ENCODE peak calls at places on chromosomes 11 and 22, in five cellular contexts. Z is PC-9, C is heart left ventricle, X is AG04450, W is GM12865. U is an unnamed sample.
A peak's percentile ranks its signal among the peaks of the same experiment; 100 is the strongest.

GRCh38 chr11:126538071-126538470 is 182.6 kb downstream of the ST3GAL4 start:
- DNase-seq in W (no peak), Z (no peak), C (no peak), X (no peak), U (no peak)

GRCh38 chr11:94948070-94948617 is 25.2 kb downstream of the CWC15 start:
- DNase-seq in Z (no peak), X (no peak), W (no peak), C (no peak), U (peak; percentile 49)

GRCh38 chr11:68978626-68978930 is 2.2 kb downstream of the MRGPRD start:
- DNase-seq in C (no peak), Z (no peak), X (no peak), W (no peak), U (no peak)

GRCh38 chr22:36334081-36334831 is 53.5 kb downstream of the MYH9 start:
- DNase-seq in W (no peak), C (peak; percentile 52), X (no peak), Z (peak; percentile 35), U (no peak)

GRCh38 chr11:119759324-119759723 is 30.3 kb upstream of the NECTIN1 start:
- DNase-seq in W (peak; percentile 13), C (no peak), Z (peak; percentile 31), X (no peak), U (no peak)

GRCh38 chr22:36253523-36254490 is 874 bp downstream of the APOL1 start:
- DNase-seq in C (no peak), X (no peak), W (no peak), Z (no peak), U (no peak)

GRCh38 chr11:113006916-113007445 is 45.8 kb downstream of the NCAM1 start:
- DNase-seq in Z (no peak), W (no peak), X (no peak), C (no peak), U (no peak)

GRCh38 chr22:19721486-19722172 is 1.7 kb upstream of the GP1BB start:
- DNase-seq in Z (no peak), X (no peak), C (no peak), W (no peak), U (no peak)

GRCh38 chr22:23113067-23113846 is 28.5 kb downstream of the RSPH14 start:
- DNase-seq in W (peak; percentile 24), X (peak; percentile 11), C (peak; percentile 34), Z (no peak), U (peak; percentile 62)

GRCh38 chr11:60782393-60783140 is 2.6 kb upstream of the MS4A10 start:
- DNase-seq in W (no peak), Z (no peak), C (no peak), X (no peak), U (no peak)

DNA sequence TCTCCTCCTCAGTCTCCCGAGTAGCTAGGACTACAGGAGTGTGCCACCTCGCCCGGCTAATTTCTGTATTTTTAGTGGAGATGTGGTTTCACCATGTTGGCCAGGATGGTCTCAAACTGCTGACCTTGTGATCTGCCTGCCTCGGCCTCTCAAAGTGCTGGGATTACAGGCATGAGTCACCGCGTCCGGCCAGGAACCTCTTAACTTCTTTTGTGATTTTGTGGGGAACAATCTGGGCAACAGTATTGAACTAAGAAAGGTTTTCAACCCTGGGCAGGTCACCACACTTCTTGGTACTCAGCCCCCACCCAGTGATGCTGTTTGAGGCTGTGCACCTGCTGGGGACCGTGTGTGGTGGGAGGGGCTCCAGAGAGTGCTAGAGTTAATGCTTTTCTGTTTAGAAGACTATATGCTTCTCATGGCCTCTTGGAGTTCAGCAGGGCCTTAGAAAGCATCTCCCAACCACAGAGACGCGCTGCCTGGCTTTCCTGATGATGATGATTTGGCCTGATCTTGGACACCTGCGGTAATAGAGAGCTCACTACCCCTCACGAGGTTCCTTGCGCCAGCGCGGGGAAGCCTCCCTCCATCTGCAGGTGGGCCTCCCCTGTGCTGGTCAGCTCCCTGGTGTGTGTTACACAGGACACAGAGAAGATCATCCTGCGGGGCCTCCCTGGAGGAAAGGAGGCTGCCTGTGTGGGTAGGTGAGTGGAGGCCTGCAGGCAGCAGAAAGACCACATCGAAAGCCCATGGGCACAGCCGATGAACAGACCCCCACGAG is 1.2 kb downstream of the DENND6B start:
- DNase-seq in W (no peak), Z (no peak), C (peak; percentile 17), X (no peak), U (no peak)
- H3K4me3 ChIP-seq in W (no peak overlapping the region), Z (peak overlapping the region; percentile 92), C (no peak overlapping the region), X (peak overlapping the region; percentile 62), U (peak overlapping the region; percentile 62)

GRCh38 chr22:30823015-30823370 is 128.3 kb downstream of the OSBP2 start:
- DNase-seq in C (no peak), Z (no peak), W (no peak), X (no peak), U (no peak)
- H3K4me3 ChIP-seq in C (no peak overlapping the region), Z (no peak overlapping the region), W (no peak overlapping the region), X (no peak overlapping the region), U (peak overlapping the region; percentile 54)

DNA sequence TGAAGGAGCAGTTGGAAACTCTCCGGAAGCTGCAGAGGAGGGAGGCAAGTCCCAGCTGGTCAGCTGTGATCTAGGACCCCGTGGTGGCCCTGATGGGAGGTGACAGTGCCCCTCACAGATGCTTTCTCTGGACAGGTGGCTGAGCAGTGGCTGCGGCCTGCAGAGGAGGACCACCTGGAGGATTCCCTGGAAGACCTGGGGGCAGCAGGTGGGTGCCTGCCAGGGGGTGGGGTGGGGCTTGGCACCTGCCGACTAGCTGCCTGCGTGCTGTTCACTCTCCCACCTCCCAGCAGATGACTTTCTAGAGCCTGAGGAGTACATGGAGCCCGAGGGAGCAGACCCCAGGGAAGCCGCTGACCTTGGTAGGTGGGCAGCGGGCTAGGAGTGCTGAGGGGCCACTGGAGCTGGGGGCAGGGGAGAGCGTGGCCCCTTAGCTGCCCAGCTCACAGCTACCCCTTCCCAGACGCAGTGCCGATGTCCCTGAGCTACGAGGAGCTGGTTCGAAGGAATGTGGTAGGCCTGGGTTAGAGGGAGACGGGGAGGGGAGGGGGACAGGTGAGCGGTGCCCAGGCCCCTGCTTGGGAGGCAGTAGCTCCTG is 3.1 kb downstream of the SCO2 start:
- DNase-seq in X (no peak), W (no peak), C (peak; percentile 13), Z (no peak), U (no peak)
- H3K4me3 ChIP-seq in X (no peak overlapping the region), W (no peak overlapping the region), C (no peak overlapping the region), Z (no peak overlapping the region), U (no peak overlapping the region)

GRCh38 chr11:65591939-65592814 is 3.4 kb downstream of the KCNK7 start:
- DNase-seq in W (no peak), X (no peak), C (no peak), Z (no peak), U (no peak)
- H3K4me3 ChIP-seq in W (no peak overlapping the region), X (no peak overlapping the region), C (no peak overlapping the region), Z (no peak overlapping the region), U (no peak overlapping the region)

GRCh38 chr11:62105611-62106245 is 18.1 kb upstream of the INCENP start:
- DNase-seq in Z (no peak), C (no peak), X (no peak), W (no peak), U (no peak)
- H3K4me3 ChIP-seq in Z (no peak overlapping the region), C (no peak overlapping the region), X (peak overlapping the region; percentile 26), W (no peak overlapping the region), U (no peak overlapping the region)

GRCh38 chr11:45432100-45432499 is 146.0 kb upstream of the SYT13 start:
- DNase-seq in Z (no peak), X (no peak), C (no peak), W (no peak), U (no peak)
- H3K4me3 ChIP-seq in Z (no peak overlapping the region), X (no peak overlapping the region), C (no peak overlapping the region), W (no peak overlapping the region), U (no peak overlapping the region)

GRCh38 chr22:44325718-44326548 is 13.2 kb upstream of the SHISAL1 start:
- DNase-seq in C (no peak), Z (no peak), X (no peak), W (no peak), U (no peak)
- H3K4me3 ChIP-seq in C (peak overlapping the region; percentile 26), Z (peak overlapping the region; percentile 38), X (peak overlapping the region; percentile 68), W (no peak overlapping the region), U (peak overlapping the region; percentile 63)

DNA sequence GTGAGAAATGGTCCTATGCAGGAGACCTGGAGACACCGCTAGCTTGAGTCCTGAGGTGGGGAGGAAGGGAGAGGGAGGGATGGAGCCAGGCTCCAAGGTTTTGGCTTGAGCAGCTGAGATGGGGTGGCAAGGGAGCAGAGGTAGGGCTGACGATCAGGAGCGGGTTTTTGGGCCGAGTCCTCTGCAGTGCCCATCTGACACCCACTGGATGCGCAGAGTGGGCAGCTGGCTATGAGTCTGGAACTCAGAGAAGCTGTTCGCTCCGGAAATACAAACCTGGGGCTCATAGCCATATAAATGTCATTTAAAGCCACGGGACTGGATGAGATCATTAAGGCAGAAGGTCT is 450 bp upstream of the MAFF start:
- DNase-seq in W (no peak), X (no peak), C (no peak), Z (no peak), U (no peak)
- H3K4me3 ChIP-seq in W (peak overlapping the region; percentile 49), X (peak overlapping the region; percentile 54), C (peak overlapping the region; percentile 75), Z (peak overlapping the region; percentile 44), U (peak overlapping the region; percentile 42)